ENCODE peak calls at places on chromosome 1, in nine cellular contexts. P, A, B, W, J, Y, Q, M and E are unnamed samples.

GRCh38 chr1:22521692-22522091 is 41.6 kb upstream of the EPHA8 start:
- ATAC-seq in P (no peak), A (no peak), B (no peak), W (no peak), J (no peak), Y (no peak), Q (no peak), M (no peak), E (no peak)

GRCh38 chr1:68010094-68010493 is 40.3 kb downstream of the DIRAS3 start:
- ATAC-seq in P (peak), A (no peak), B (no peak), W (peak), J (peak), Y (peak), Q (no peak), M (no peak), E (no peak)

GRCh38 chr1:1001057-1001630 is 1.2 kb upstream of the HES4 start:
- ATAC-seq in P (no peak), A (no peak), B (no peak), W (no peak), J (no peak), Y (no peak), Q (no peak), M (no peak), E (no peak)

GRCh38 chr1:1359668-1360468 is 1.5 kb upstream of the MXRA8 start:
- ATAC-seq in P (peak), A (no peak), B (no peak), W (no peak), J (peak), Y (no peak), Q (no peak), M (no peak), E (no peak)

GRCh38 chr1:226975259-226975908 is 35.3 kb downstream of the COQ8A start:
- ATAC-seq in P (peak), A (no peak), B (no peak), W (no peak), J (peak), Y (no peak), Q (no peak), M (no peak), E (no peak)

GRCh38 chr1:222006715-222007114 is 264.8 kb upstream of the DUSP10 start:
- ATAC-seq in P (no peak), A (no peak), B (no peak), W (no peak), J (no peak), Y (no peak), Q (no peak), M (no peak), E (no peak)

GRCh38 chr1:17265162-17265561 is 16.3 kb downstream of the PADI3 start:
- ATAC-seq in P (no peak), A (no peak), B (no peak), W (peak), J (no peak), Y (no peak), Q (no peak), M (no peak), E (no peak)

GRCh38 chr1:15305366-15305765 is 58.3 kb downstream of the FHAD1 start:
- ATAC-seq in P (no peak), A (no peak), B (no peak), W (no peak), J (no peak), Y (no peak), Q (no peak), M (no peak), E (no peak)

GRCh38 chr1:64229307-64229706 is 25.9 kb downstream of the UBE2U start:
- ATAC-seq in P (no peak), A (no peak), B (no peak), W (no peak), J (no peak), Y (no peak), Q (no peak), M (no peak), E (no peak)

GRCh38 chr1:147541672-147542548 is 609 bp downstream of the BCL9 start:
- ATAC-seq in P (peak), A (peak), B (no peak), W (no peak), J (peak), Y (peak), Q (no peak), M (no peak), E (no peak)

GRCh38 chr1:154784416-154784815 is 85.7 kb downstream of the KCNN3 start:
- ATAC-seq in P (no peak), A (peak), B (no peak), W (no peak), J (no peak), Y (no peak), Q (peak), M (no peak), E (peak)

GRCh38 chr1:228830185-228830953 is 95.1 kb downstream of the RHOU start:
- ATAC-seq in P (peak), A (peak), B (no peak), W (no peak), J (peak), Y (peak), Q (peak), M (no peak), E (peak)

GRCh38 chr1:2587071-2587859 is 688 bp downstream of the PRXL2B start:
- ATAC-seq in P (no peak), A (no peak), B (no peak), W (peak), J (no peak), Y (no peak), Q (no peak), M (no peak), E (no peak)

GRCh38 chr1:26961826-26962225 is 1.6 kb upstream of the KDF1 start:
- ATAC-seq in P (no peak), A (no peak), B (no peak), W (peak), J (no peak), Y (no peak), Q (no peak), M (no peak), E (no peak)

GRCh38 chr1:151372411-151372934 is at the start of gene SELENBP1:
- ATAC-seq in P (peak), A (no peak), B (no peak), W (peak), J (peak), Y (peak), Q (no peak), M (no peak), E (peak)